ENCODE peak calls at places on chromosome 12, in six cellular contexts. C is CD4-positive, CD25-positive, alpha-beta regulatory T cell; E is cardiac muscle cell; S is SJCRH30; V is tibial nerve; J is H1. T is an unnamed sample.

GRCh38 chr12:24200013-24200412 is 250.5 kb upstream of the SOX5 start:
- DNase-seq in C (no peak), E (no peak), S (no peak), V (no peak), J (no peak), T (no peak)

GRCh38 chr12:79618848-79619404 is 71.8 kb downstream of the PAWR start:
- DNase-seq in C (no peak), E (no peak), S (no peak), V (no peak), J (no peak), T (no peak)

GRCh38 chr12:9634177-9634803 is 26.6 kb upstream of the KLRB1 start:
- DNase-seq in C (peak; percentile 79), E (peak; percentile 64), S (peak; percentile 69), V (peak; percentile 72), J (no peak), T (peak; percentile 43)

GRCh38 chr12:57694459-57695019 is 607 bp downstream of the OS9 start:
- DNase-seq in C (no peak), E (peak; percentile 25), S (no peak), V (no peak), J (no peak), T (no peak)

GRCh38 chr12:94071258-94071657 is 77.1 kb upstream of the PLXNC1 start:
- DNase-seq in C (no peak), E (no peak), S (no peak), V (no peak), J (no peak), T (no peak)

GRCh38 chr12:62861586-62861985 is 73.4 kb downstream of the PPM1H start:
- DNase-seq in C (no peak), E (no peak), S (no peak), V (no peak), J (no peak), T (no peak)

GRCh38 chr12:79128956-79129355 is 264.4 kb downstream of the SYT1 start:
- DNase-seq in C (no peak), E (no peak), S (no peak), V (no peak), J (no peak), T (no peak)

GRCh38 chr12:56128669-56129209 is 672 bp downstream of the ESYT1 start:
- DNase-seq in C (no peak), E (peak; percentile 15), S (peak; percentile 46), V (peak; percentile 30), J (no peak), T (no peak)

GRCh38 chr12:15996254-15996653 is 85.1 kb downstream of the DERA start:
- DNase-seq in C (no peak), E (peak; percentile 37), S (peak; percentile 6), V (no peak), J (no peak), T (no peak)

GRCh38 chr12:19719650-19720049 is 280.4 kb downstream of the AEBP2 start:
- DNase-seq in C (no peak), E (no peak), S (no peak), V (no peak), J (no peak), T (no peak)

GRCh38 chr12:90958995-90959394 is 4.0 kb upstream of the CCER1 start:
- DNase-seq in C (no peak), E (no peak), S (peak; percentile 24), V (no peak), J (no peak), T (no peak)

GRCh38 chr12:76029982-76030377 is 1.6 kb downstream of the PHLDA1 start:
- DNase-seq in C (no peak), E (peak; percentile 20), S (no peak), V (no peak), J (no peak), T (no peak)

GRCh38 chr12:38905480-38906351 is at the start of gene CPNE8:
- DNase-seq in C (peak; percentile 29), E (peak; percentile 19), S (no peak), V (peak; percentile 80), J (no peak), T (no peak)

GRCh38 chr12:4855121-4855924 is 54.4 kb upstream of the KCNA1 start:
- DNase-seq in C (peak; percentile 58), E (peak; percentile 91), S (peak; percentile 84), V (peak; percentile 88), J (peak; percentile 64), T (peak; percentile 71)

GRCh38 chr12:114412825-114413749 is 7.1 kb upstream of the TBX5 start:
- DNase-seq in C (no peak), E (no peak), S (no peak), V (no peak), J (no peak), T (no peak)
- H3K27ac ChIP-seq in C (no peak overlapping the region), E (no peak overlapping the region), S (no peak overlapping the region), V (no peak overlapping the region), J (no peak overlapping the region), T (no peak overlapping the region)

DNA sequence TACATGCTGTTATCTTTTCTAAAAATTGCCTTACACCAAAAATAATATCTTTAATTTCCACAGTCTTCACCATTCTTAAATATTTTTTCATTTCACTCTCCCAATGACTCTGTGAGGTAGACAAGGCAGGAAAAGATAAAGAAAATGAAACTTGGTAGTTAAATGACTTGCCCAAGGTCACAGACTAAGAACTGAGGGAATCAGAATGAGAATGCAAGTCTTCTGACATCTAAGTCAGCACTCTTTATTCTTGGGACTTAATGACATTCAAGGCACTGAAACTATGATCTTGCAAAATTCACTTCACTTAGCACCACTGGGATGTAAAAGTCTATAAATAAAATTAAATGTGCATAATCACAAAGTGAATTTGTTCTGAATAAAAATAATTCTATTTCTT is 104.5 kb downstream of the SLC2A13 start:
- DNase-seq in C (no peak), E (no peak), S (no peak), V (no peak), J (no peak), T (no peak)
- H3K27me3 ChIP-seq in C (no peaks in the 10 kb centered on the region), E (no peaks in the 10 kb centered on the region), S (no peaks in the 10 kb centered on the region), V (no peaks in the 10 kb centered on the region), J (no peaks in the 10 kb centered on the region), T (no peaks in the 10 kb centered on the region)

GRCh38 chr12:109477963-109478315 is 505 bp downstream of the UBE3B start:
- DNase-seq in C (no peak), E (no peak), S (no peak), V (no peak), J (no peak), T (no peak)
- H3K27ac ChIP-seq in C (peak overlapping the region; percentile 85), E (peak overlapping the region; percentile 99), S (peak overlapping the region; percentile 97), V (peak overlapping the region; percentile 96), J (peak overlapping the region; percentile 98), T (no peak overlapping the region)

GRCh38 chr12:130162267-130162666 is at the start of gene FZD10:
- DNase-seq in C (no peak), E (peak; percentile 52), S (no peak), V (peak; percentile 32), J (no peak), T (no peak)
- H3K27me3 ChIP-seq in C (peaks cover 14% of the 10 kb centered on the region), E (peaks cover 100% of the 10 kb centered on the region), S (no peaks in the 10 kb centered on the region), V (peaks cover 2% of the 10 kb centered on the region), J (peaks cover 90% of the 10 kb centered on the region), T (no peaks in the 10 kb centered on the region)

DNA sequence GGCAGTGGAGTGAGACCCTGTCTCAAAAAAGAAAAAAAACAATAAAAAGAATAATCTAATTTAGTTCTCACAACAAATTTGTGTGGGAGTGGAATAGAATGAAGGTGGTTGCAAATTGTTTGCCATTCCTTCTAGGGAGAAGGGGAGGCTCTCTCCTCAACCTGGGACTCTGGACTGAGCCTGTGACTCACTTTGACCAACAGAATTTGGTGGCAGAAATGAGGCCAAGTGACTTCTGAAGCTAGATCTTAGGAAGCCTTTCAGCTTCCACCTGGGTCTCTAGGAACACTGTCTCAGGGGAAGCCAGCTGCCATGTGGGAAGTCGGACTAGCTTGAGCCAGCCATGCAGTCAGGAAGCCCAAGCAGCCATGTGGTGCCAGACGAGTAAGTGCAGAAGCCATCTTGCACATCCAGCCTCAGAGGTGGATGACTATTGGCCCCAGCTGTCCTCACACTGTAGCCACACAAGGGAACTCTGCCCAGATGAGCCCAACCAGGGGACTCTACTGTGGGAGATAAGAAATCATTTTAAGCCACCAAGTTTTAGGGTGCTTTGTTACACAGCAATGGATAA is 14.4 kb downstream of the ALDH2 start:
- DNase-seq in C (no peak), E (no peak), S (no peak), V (no peak), J (no peak), T (no peak)
- H3K27ac ChIP-seq in C (no peak overlapping the region), E (no peak overlapping the region), S (no peak overlapping the region), V (no peak overlapping the region), J (no peak overlapping the region), T (no peak overlapping the region)

GRCh38 chr12:48198619-48198973 is 4.5 kb downstream of the OR10AD1 start:
- DNase-seq in C (no peak), E (no peak), S (no peak), V (no peak), J (no peak), T (no peak)

GRCh38 chr12:48198985-48199384 is 4.1 kb downstream of the OR10AD1 start:
- DNase-seq in C (no peak), E (no peak), S (no peak), V (no peak), J (no peak), T (no peak)

GRCh38 chr12:48201091-48201490 is 2.0 kb downstream of the OR10AD1 start:
- DNase-seq in C (no peak), E (no peak), S (no peak), V (no peak), J (no peak), T (no peak)

GRCh38 chr12:48197967-48198618 is 5.0 kb downstream of the OR10AD1 start:
- DNase-seq in C (peak; percentile 88), E (peak; percentile 85), S (no peak), V (peak; percentile 90), J (peak; percentile 92), T (peak; percentile 94)

DNA sequence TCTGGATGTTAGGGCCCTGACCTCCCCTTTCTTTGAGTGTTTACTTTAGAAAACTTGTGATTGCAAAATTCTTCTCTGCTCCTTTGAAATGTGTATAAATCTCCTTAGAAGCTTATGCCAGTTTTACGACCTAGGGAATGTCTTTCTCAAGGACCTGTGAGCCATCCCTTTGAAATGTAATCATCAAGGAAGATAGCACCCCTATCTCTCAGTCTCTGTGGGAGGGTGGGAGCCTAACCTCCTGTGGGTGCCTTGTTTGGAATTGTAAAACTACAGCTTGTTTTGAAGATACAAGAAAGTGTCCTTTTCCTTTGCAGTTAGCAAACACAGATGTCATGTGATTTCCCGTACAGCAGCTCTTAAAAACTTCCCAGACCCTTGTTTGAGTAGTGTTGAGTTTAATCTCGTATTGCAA is 3.3 kb downstream of the OR10AD1 start:
- DNase-seq in C (no peak), E (no peak), S (no peak), V (no peak), J (no peak), T (no peak)
- H3K27me3 ChIP-seq in C (no peaks in the 10 kb centered on the region), E (peaks cover 13% of the 10 kb centered on the region), S (peaks cover 3% of the 10 kb centered on the region), V (no peaks in the 10 kb centered on the region), J (peaks cover 23% of the 10 kb centered on the region), T (peaks cover 2% of the 10 kb centered on the region)

DNA sequence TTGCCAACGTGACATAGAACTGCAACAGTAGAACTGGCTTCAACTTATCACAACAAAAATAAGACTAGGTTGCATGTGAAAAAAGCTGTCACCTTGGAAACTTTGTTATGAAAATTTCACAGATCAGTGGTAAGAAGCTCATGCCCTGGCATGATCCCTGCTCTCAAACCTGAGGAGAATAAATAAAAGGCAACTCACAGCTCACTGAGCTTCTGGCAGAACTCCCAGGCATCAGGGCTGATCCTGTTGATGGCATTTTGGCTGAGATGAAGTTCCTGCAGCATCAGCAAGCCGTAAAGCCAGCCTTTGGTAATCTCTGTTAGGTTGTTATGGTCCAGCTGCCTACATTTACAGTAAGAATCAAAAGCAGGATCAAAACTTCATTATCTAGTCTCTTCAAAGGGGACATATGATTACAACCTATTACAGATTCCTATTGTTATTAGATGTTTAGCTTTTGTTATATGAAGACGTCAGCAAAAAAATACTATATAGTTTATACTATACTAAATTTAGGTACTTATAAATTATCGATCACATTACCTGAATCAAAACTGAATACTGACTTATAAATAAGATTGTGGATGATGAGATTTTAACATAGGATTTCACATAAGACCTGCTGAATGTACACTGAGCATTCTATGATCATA is 32.0 kb downstream of the LRIG3 start:
- DNase-seq in C (no peak), E (no peak), S (no peak), V (no peak), J (no peak), T (no peak)
- H3K27ac ChIP-seq in C (no peak overlapping the region), E (no peak overlapping the region), S (no peak overlapping the region), V (peak overlapping the region; percentile 76), J (no peak overlapping the region), T (no peak overlapping the region)

T was measured in iPS DF 6.9.